ENCODE peak calls at places on chromosomes 12 and 14, in ten cellular contexts. W, Q, Y, C, X, F, N, J, B and K are unnamed samples.

GRCh38 chr12:126663304-126664094 is 1598.3 kb downstream of the AACS start:
- DNase-seq in W (peak), Q (no peak), Y (peak), C (no peak), X (peak), F (no peak), N (peak), J (peak), B (no peak), K (peak)

GRCh38 chr12:117768860-117769259 is 199.9 kb downstream of the KSR2 start:
- DNase-seq in W (no peak), Q (no peak), Y (no peak), C (no peak), X (no peak), F (no peak), N (no peak), J (no peak), B (no peak), K (no peak)

GRCh38 chr12:82923935-82924334 is 237.2 kb downstream of the TMTC2 start:
- DNase-seq in W (no peak), Q (no peak), Y (no peak), C (no peak), X (no peak), F (no peak), N (no peak), J (no peak), B (no peak), K (no peak)

GRCh38 chr14:104320611-104321086 is 182.3 kb downstream of the KIF26A start:
- DNase-seq in W (no peak), Q (no peak), Y (no peak), C (no peak), X (no peak), F (no peak), N (no peak), J (no peak), B (no peak), K (no peak)

GRCh38 chr14:26199599-26200370 is 398.0 kb downstream of the NOVA1 start:
- DNase-seq in W (no peak), Q (no peak), Y (peak), C (no peak), X (peak), F (no peak), N (no peak), J (peak), B (no peak), K (no peak)

GRCh38 chr12:53564276-53564675 is 57.0 kb upstream of the NPFF start:
- DNase-seq in W (no peak), Q (no peak), Y (no peak), C (no peak), X (no peak), F (no peak), N (no peak), J (no peak), B (no peak), K (no peak)

GRCh38 chr14:102229739-102230092 is 75.2 kb downstream of the MOK start:
- DNase-seq in W (no peak), Q (no peak), Y (no peak), C (no peak), X (no peak), F (no peak), N (no peak), J (no peak), B (no peak), K (no peak)

GRCh38 chr12:130911193-130911592 is 39.3 kb downstream of the RAN start:
- DNase-seq in W (no peak), Q (no peak), Y (no peak), C (no peak), X (no peak), F (no peak), N (no peak), J (no peak), B (no peak), K (no peak)

GRCh38 chr14:81206115-81206514 is 14.6 kb downstream of the GTF2A1 start:
- DNase-seq in W (no peak), Q (no peak), Y (no peak), C (no peak), X (no peak), F (no peak), N (no peak), J (no peak), B (no peak), K (peak)

GRCh38 chr14:56803816-56804535 is 6.3 kb downstream of the OTX2 start:
- DNase-seq in W (no peak), Q (no peak), Y (no peak), C (no peak), X (no peak), F (no peak), N (no peak), J (no peak), B (no peak), K (no peak)

GRCh38 chr12:3456809-3457208 is 34.2 kb upstream of the PRMT8 start:
- DNase-seq in W (no peak), Q (no peak), Y (no peak), C (no peak), X (no peak), F (no peak), N (no peak), J (no peak), B (no peak), K (no peak)

GRCh38 chr12:9864913-9865675 is 4.1 kb downstream of the CLEC2B start:
- DNase-seq in W (peak), Q (no peak), Y (no peak), C (no peak), X (no peak), F (no peak), N (no peak), J (no peak), B (no peak), K (no peak)

GRCh38 chr12:89525002-89525823 is 617 bp upstream of the GALNT4 start:
- DNase-seq in W (peak), Q (peak), Y (peak), C (peak), X (peak), F (peak), N (no peak), J (peak), B (peak), K (peak)

GRCh38 chr14:94483729-94484275 is 7.8 kb upstream of the SERPINA9 start:
- DNase-seq in W (no peak), Q (no peak), Y (no peak), C (no peak), X (no peak), F (no peak), N (no peak), J (peak), B (no peak), K (peak)

GRCh38 chr14:58919262-58919661 is 269.2 kb upstream of the DAAM1 start:
- DNase-seq in W (peak), Q (no peak), Y (peak), C (no peak), X (no peak), F (no peak), N (no peak), J (peak), B (no peak), K (no peak)

GRCh38 chr14:55731247-55731872 is 151.4 kb downstream of the KTN1 start:
- DNase-seq in W (no peak), Q (no peak), Y (no peak), C (no peak), X (no peak), F (no peak), N (no peak), J (no peak), B (no peak), K (no peak)

GRCh38 chr14:68975667-68976066 is 3.4 kb downstream of the ACTN1 start:
- DNase-seq in W (no peak), Q (no peak), Y (peak), C (no peak), X (no peak), F (no peak), N (no peak), J (peak), B (no peak), K (peak)

GRCh38 chr12:82963961-82964360 is 277.3 kb downstream of the TMTC2 start:
- DNase-seq in W (no peak), Q (no peak), Y (peak), C (no peak), X (no peak), F (no peak), N (no peak), J (peak), B (no peak), K (peak)

GRCh38 chr12:12010277-12011031 is 60.3 kb upstream of the BCL2L14 start:
- DNase-seq in W (peak), Q (peak), Y (peak), C (peak), X (peak), F (peak), N (no peak), J (peak), B (peak), K (peak)

GRCh38 chr12:105451798-105452197 is 121.3 kb downstream of the C12orf75 start:
- DNase-seq in W (no peak), Q (peak), Y (no peak), C (no peak), X (no peak), F (no peak), N (no peak), J (no peak), B (no peak), K (no peak)

GRCh38 chr14:31660728-31661127 is 99.5 kb downstream of the NUBPL start:
- DNase-seq in W (no peak), Q (no peak), Y (no peak), C (no peak), X (no peak), F (no peak), N (no peak), J (no peak), B (no peak), K (no peak)

GRCh38 chr12:39372929-39373328 is 70.0 kb downstream of the KIF21A start:
- DNase-seq in W (no peak), Q (no peak), Y (peak), C (no peak), X (peak), F (no peak), N (no peak), J (no peak), B (no peak), K (no peak)

GRCh38 chr12:59005195-59005961 is 85.1 kb upstream of the LRIG3 start:
- DNase-seq in W (peak), Q (no peak), Y (peak), C (no peak), X (no peak), F (no peak), N (no peak), J (peak), B (no peak), K (no peak)

GRCh38 chr14:31716208-31716607 is 155.0 kb downstream of the NUBPL start:
- DNase-seq in W (no peak), Q (no peak), Y (no peak), C (no peak), X (no peak), F (no peak), N (no peak), J (no peak), B (no peak), K (no peak)

GRCh38 chr14:61335049-61335448 is 13.7 kb downstream of the PRKCH start:
- DNase-seq in W (no peak), Q (no peak), Y (no peak), C (no peak), X (no peak), F (no peak), N (no peak), J (no peak), B (no peak), K (no peak)

GRCh38 chr14:61334197-61334701 is 12.9 kb downstream of the PRKCH start:
- DNase-seq in W (no peak), Q (no peak), Y (no peak), C (no peak), X (no peak), F (no peak), N (no peak), J (no peak), B (no peak), K (no peak)

GRCh38 chr14:61331992-61332657 is 10.7 kb downstream of the PRKCH start:
- DNase-seq in W (peak), Q (no peak), Y (no peak), C (no peak), X (no peak), F (no peak), N (no peak), J (no peak), B (no peak), K (no peak)

GRCh38 chr14:61330511-61330910 is 9.1 kb downstream of the PRKCH start:
- DNase-seq in W (no peak), Q (no peak), Y (no peak), C (no peak), X (no peak), F (no peak), N (no peak), J (no peak), B (no peak), K (no peak)

GRCh38 chr14:61332658-61333029 is 11.3 kb downstream of the PRKCH start:
- DNase-seq in W (no peak), Q (no peak), Y (no peak), C (no peak), X (no peak), F (no peak), N (no peak), J (no peak), B (no peak), K (no peak)
- H3K4me3 ChIP-seq in W (no peak), Q (no peak), Y (no peak), C (peak), X (no peak), F (peak), N (no peak), J (no peak), B (no peak), K (no peak)

DNA sequence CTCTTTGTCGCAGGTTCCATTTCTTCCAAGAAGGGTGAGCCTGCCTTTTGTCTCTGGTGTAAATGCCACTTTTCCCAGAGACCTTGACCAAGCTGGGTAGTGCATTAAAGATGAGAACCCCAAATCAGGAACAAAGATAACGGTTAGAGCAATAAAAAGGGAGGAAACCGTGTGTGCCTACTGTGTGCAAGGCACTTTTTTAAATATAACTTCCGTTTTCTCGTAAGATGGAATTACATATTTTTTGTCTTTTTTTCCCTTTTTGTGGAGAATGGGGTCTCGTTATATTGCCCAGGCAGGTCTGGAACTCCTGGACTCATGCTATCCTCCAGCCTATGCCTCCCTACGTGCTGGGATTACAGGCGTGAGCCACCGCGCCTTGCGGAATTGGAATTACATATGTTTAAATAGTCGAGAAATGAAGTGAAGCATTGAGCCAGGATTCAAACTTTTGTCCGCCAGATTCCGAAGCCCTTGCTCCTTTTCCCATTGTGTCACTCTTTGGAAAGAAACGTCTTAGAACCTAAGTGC is 506 bp upstream of the NABP2 start:
- DNase-seq in W (no peak), Q (no peak), Y (no peak), C (no peak), X (no peak), F (no peak), N (no peak), J (no peak), B (no peak), K (no peak)
- H3K4me3 ChIP-seq in W (peak), Q (peak), Y (peak), C (peak), X (peak), F (peak), N (no peak), J (peak), B (no peak), K (peak)

GRCh38 chr14:22497144-22497423 is 91.9 kb downstream of the DAD1 start:
- DNase-seq in W (no peak), Q (no peak), Y (no peak), C (no peak), X (no peak), F (no peak), N (no peak), J (no peak), B (no peak), K (no peak)
- H3K4me3 ChIP-seq in W (no peak), Q (no peak), Y (no peak), C (peak), X (no peak), F (peak), N (no peak), J (no peak), B (no peak), K (no peak)

GRCh38 chr12:1167784-1168183 is 176.8 kb downstream of the ERC1 start:
- DNase-seq in W (no peak), Q (no peak), Y (no peak), C (no peak), X (no peak), F (no peak), N (no peak), J (no peak), B (no peak), K (no peak)
- H3K4me3 ChIP-seq in W (no peak), Q (no peak), Y (no peak), C (no peak), X (no peak), F (no peak), N (no peak), J (no peak), B (no peak), K (no peak)

GRCh38 chr12:1639538-1639937 is 10.5 kb downstream of the WNT5B start:
- DNase-seq in W (no peak), Q (no peak), Y (no peak), C (no peak), X (no peak), F (no peak), N (no peak), J (no peak), B (no peak), K (no peak)
- H3K4me3 ChIP-seq in W (no peak), Q (no peak), Y (no peak), C (no peak), X (no peak), F (no peak), N (no peak), J (no peak), B (no peak), K (no peak)

GRCh38 chr12:70243510-70244331 is 488 bp downstream of the CNOT2 start:
- DNase-seq in W (peak), Q (peak), Y (peak), C (peak), X (peak), F (peak), N (no peak), J (peak), B (peak), K (peak)
- H3K4me3 ChIP-seq in W (peak), Q (peak), Y (peak), C (peak), X (peak), F (peak), N (peak), J (peak), B (peak), K (peak)

GRCh38 chr14:96274122-96274910 is 18.3 kb downstream of the BDKRB1 start:
- DNase-seq in W (no peak), Q (no peak), Y (no peak), C (no peak), X (no peak), F (no peak), N (no peak), J (peak), B (no peak), K (no peak)
- H3K4me3 ChIP-seq in W (no peak), Q (no peak), Y (no peak), C (no peak), X (no peak), F (no peak), N (no peak), J (no peak), B (no peak), K (no peak)

DNA sequence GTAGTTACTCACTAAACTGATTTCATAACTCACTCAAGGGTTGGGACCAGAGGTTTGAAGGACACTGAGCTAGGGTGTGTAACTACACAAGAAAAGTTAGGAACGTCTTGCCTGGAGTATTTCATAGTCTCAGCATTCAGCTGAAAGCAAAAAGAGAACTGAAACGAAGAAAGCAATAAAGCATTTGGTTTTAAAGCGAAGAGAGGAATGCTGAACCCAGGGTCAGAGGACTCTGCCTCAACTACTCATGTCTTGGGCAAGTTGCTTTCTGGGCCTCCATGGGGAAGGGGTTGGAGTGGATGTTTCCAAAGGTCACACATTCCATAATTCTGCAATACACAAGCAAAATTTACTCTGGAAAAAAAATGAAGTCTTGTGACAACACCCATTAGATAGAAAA is 1.4 kb downstream of the GNS start:
- DNase-seq in W (no peak), Q (no peak), Y (no peak), C (no peak), X (no peak), F (no peak), N (no peak), J (no peak), B (no peak), K (no peak)
- H3K4me3 ChIP-seq in W (no peak), Q (no peak), Y (no peak), C (no peak), X (no peak), F (no peak), N (no peak), J (peak), B (no peak), K (no peak)

DNA sequence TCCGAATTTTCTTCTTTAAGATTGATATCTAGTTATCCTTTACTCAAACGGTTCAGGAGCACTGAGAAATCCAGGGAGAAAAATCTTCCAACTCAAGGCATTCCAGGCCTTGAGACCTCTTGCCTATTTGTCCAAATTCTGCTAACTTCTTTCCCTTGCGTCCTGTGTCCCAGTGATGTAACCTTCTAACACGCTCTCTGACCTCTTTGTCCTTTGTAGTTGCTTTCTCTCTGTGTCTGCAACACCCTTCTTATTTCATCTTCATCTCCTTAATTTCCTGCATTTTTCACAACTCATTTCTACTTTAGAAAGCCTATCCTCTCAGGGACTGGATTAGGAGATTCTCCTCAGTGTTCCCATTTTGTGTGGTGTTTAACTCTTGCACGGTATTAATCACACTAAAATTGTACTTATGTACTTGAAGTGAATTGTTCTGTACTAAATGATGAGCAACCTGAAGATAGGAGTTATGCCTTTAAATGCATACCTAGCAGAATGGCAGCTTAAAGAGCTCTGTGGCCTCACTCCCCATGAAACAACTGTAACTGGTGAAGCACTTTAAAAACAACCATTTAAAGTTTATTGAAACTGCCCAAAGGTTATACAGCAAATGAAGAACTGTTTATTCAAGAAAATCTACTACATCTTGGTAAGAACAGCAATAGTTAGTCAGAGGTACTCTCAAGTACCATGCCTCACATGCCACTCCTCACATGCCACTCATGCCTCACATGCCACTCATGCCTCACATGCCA is 7.4 kb upstream of the SNAPC1 start:
- DNase-seq in W (no peak), Q (no peak), Y (peak), C (no peak), X (no peak), F (no peak), N (no peak), J (peak), B (no peak), K (no peak)
- H3K4me3 ChIP-seq in W (no peak), Q (no peak), Y (no peak), C (no peak), X (no peak), F (no peak), N (no peak), J (no peak), B (no peak), K (no peak)